ENCODE peak calls at places on chromosomes 13 and 19, in four cellular contexts. One of them, this sample, is unnamed.

GRCh38 chr19:17867087-17867486 is 4.7 kb upstream of the SLC5A5 start:
- DNase-seq in cardiac fibroblast: no peak
- DNase-seq in colonic mucosa: no peak
- DNase-seq in A549: no peak
- DNase-seq in this sample: no peak

GRCh38 chr13:37194428-37194861 is 89.0 kb upstream of the CSNK1A1L start:
- DNase-seq in cardiac fibroblast: peak
- DNase-seq in colonic mucosa: no peak
- DNase-seq in A549: no peak
- DNase-seq in this sample: no peak

GRCh38 chr19:1789282-1790020 is 22.6 kb downstream of the ATP8B3 start:
- DNase-seq in cardiac fibroblast: no peak
- DNase-seq in colonic mucosa: no peak
- DNase-seq in A549: peak
- DNase-seq in this sample: no peak

GRCh38 chr13:81184556-81185265 is 843.8 kb upstream of the SPRY2 start:
- DNase-seq in cardiac fibroblast: no peak
- DNase-seq in colonic mucosa: no peak
- DNase-seq in A549: no peak
- DNase-seq in this sample: no peak

GRCh38 chr13:40388617-40389016 is 277.8 kb downstream of the FOXO1 start:
- DNase-seq in cardiac fibroblast: peak
- DNase-seq in colonic mucosa: peak
- DNase-seq in A549: no peak
- DNase-seq in this sample: no peak

GRCh38 chr19:50003810-50004419 is 21.3 kb downstream of the VRK3 start:
- DNase-seq in cardiac fibroblast: peak
- DNase-seq in colonic mucosa: no peak
- DNase-seq in A549: peak
- DNase-seq in this sample: no peak

GRCh38 chr13:71524245-71525002 is 342.6 kb downstream of the DACH1 start:
- DNase-seq in cardiac fibroblast: peak
- DNase-seq in colonic mucosa: no peak
- DNase-seq in A549: no peak
- DNase-seq in this sample: no peak

GRCh38 chr13:75181906-75182305 is 300.1 kb downstream of the TBC1D4 start:
- DNase-seq in cardiac fibroblast: peak
- DNase-seq in colonic mucosa: no peak
- DNase-seq in A549: peak
- DNase-seq in this sample: no peak

GRCh38 chr13:40777166-40777956 is 6.4 kb upstream of the MRPS31 start:
- DNase-seq in cardiac fibroblast: peak
- DNase-seq in colonic mucosa: peak
- DNase-seq in A549: peak
- DNase-seq in this sample: peak

GRCh38 chr19:29543381-29543780 is 17.6 kb downstream of the VSTM2B start:
- DNase-seq in cardiac fibroblast: no peak
- DNase-seq in colonic mucosa: no peak
- DNase-seq in A549: no peak
- DNase-seq in this sample: no peak

GRCh38 chr19:45790942-45791341 is 1.7 kb downstream of the DMWD start:
- DNase-seq in cardiac fibroblast: no peak
- DNase-seq in colonic mucosa: no peak
- DNase-seq in A549: no peak
- DNase-seq in this sample: no peak

GRCh38 chr19:47231215-47232054 is 436 bp upstream of the BBC3 start:
- DNase-seq in cardiac fibroblast: peak
- DNase-seq in colonic mucosa: peak
- DNase-seq in A549: peak
- DNase-seq in this sample: peak

GRCh38 chr19:46195104-46195503 is 34.4 kb upstream of the IGFL1 start:
- DNase-seq in cardiac fibroblast: no peak
- DNase-seq in colonic mucosa: no peak
- DNase-seq in A549: no peak
- DNase-seq in this sample: no peak

GRCh38 chr19:30449673-30450072 is 77.5 kb downstream of the ZNF536 start:
- DNase-seq in cardiac fibroblast: no peak
- DNase-seq in colonic mucosa: no peak
- DNase-seq in A549: no peak
- DNase-seq in this sample: no peak

GRCh38 chr19:47402504-47402903 is 16.8 kb downstream of the MEIS3 start:
- DNase-seq in cardiac fibroblast: no peak
- DNase-seq in colonic mucosa: no peak
- DNase-seq in A549: no peak
- DNase-seq in this sample: no peak

GRCh38 chr13:99828114-99828513 is 143.5 kb downstream of the ZIC5 start:
- DNase-seq in cardiac fibroblast: no peak
- DNase-seq in colonic mucosa: no peak
- DNase-seq in A549: no peak
- DNase-seq in this sample: no peak

GRCh38 chr13:110831437-110832204 is 83.2 kb downstream of the ANKRD10 start:
- DNase-seq in cardiac fibroblast: no peak
- DNase-seq in colonic mucosa: no peak
- DNase-seq in A549: no peak
- DNase-seq in this sample: no peak

GRCh38 chr13:30479154-30479553 is 13.4 kb upstream of the HMGB1 start:
- DNase-seq in cardiac fibroblast: no peak
- DNase-seq in colonic mucosa: no peak
- DNase-seq in A549: no peak
- DNase-seq in this sample: no peak

GRCh38 chr19:18464646-18465045 is 26.7 kb upstream of the ISYNA1 start:
- DNase-seq in cardiac fibroblast: peak
- DNase-seq in colonic mucosa: peak
- DNase-seq in A549: peak
- DNase-seq in this sample: no peak

GRCh38 chr19:50827476-50827875 is 3.9 kb upstream of the KLK1 start:
- DNase-seq in cardiac fibroblast: no peak
- DNase-seq in colonic mucosa: no peak
- DNase-seq in A549: no peak
- DNase-seq in this sample: no peak

GRCh38 chr19:45200614-45201013 is 22.0 kb downstream of the BLOC1S3 start:
- DNase-seq in cardiac fibroblast: peak
- DNase-seq in colonic mucosa: no peak
- DNase-seq in A549: peak
- DNase-seq in this sample: peak

GRCh38 chr13:26051231-26052135 is at the start of gene SHISA2:
- DNase-seq in cardiac fibroblast: peak
- DNase-seq in colonic mucosa: peak
- DNase-seq in A549: peak
- DNase-seq in this sample: peak

GRCh38 chr13:114140909-114141255 is 8.5 kb upstream of the RASA3 start:
- DNase-seq in cardiac fibroblast: no peak
- DNase-seq in colonic mucosa: no peak
- DNase-seq in A549: no peak
- DNase-seq in this sample: no peak

DNA sequence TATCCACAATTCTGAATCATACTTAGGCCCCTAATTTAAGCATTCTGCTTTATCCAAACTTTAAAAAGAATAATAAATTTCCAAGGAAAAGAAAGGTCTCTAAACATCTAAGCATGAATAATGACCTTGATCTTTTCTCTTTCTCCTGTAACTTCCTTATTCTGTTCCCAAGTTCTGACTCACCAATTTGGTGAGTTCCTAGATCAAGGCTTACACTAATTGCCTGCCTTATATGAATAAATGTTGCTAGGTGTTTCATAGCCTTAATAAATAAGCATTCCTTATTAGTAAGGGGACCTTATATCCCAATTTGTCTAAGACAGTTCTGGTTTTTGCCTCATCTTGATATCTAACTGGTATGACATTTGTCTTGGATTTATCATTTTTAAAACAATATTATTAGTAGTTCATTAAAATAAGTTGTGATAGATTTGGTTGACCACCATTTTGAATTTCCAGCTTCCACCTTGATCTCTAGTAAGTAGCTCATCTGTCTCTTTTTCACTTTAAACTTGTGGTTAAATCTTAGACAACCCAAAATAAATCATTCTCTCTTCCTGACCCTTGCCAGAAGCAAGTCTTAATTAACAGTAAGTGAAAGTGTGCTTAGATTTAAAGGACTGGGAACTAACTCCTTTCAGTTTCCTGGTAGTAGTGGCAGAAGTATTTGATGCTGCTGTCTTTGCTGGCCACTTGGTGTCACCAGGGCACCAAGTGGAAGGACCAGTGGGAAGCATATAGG is 121.2 kb upstream of the MLNR start:
- DNase-seq in cardiac fibroblast: peak
- DNase-seq in colonic mucosa: no peak
- DNase-seq in A549: peak
- DNase-seq in this sample: no peak
- TF ChIP-seq CTCF in cardiac fibroblast: peak
- TF ChIP-seq CTCF in colonic mucosa: peak
- TF ChIP-seq CTCF in A549: peak
- TF ChIP-seq CTCF in this sample: no peak

DNA sequence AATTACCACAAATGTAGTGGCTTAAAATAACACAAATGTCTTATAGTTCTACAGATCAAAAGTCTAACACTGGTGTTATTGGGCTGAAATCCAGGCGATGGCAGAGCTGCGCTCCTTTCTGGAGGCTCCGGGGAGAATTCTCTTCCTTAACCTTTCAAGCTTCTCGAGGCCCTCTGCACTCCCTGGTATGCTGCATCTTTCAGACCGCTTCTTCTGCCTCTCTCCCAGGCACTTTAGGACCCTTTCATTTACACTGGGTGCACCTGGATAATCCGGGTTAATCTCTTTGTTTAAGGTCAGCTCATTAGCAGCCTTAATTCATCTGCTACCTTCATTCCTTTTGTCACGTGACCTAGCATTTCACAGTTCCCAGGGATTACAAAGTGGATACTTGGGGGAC is 211.3 kb upstream of the RFC3 start:
- DNase-seq in cardiac fibroblast: peak
- DNase-seq in colonic mucosa: no peak
- DNase-seq in A549: peak
- DNase-seq in this sample: no peak
- TF ChIP-seq CTCF in cardiac fibroblast: no peak
- TF ChIP-seq CTCF in colonic mucosa: no peak
- TF ChIP-seq CTCF in A549: peak
- TF ChIP-seq CTCF in this sample: no peak

GRCh38 chr19:11451942-11452813 is 16.7 kb downstream of the PRKCSH start:
- DNase-seq in cardiac fibroblast: no peak
- DNase-seq in colonic mucosa: no peak
- DNase-seq in A549: no peak
- DNase-seq in this sample: no peak
- TF ChIP-seq CTCF in cardiac fibroblast: no peak
- TF ChIP-seq CTCF in colonic mucosa: no peak
- TF ChIP-seq CTCF in A549: no peak
- TF ChIP-seq CTCF in this sample: no peak

GRCh38 chr13:74162782-74163181 is 28.6 kb upstream of the KLF12 start:
- DNase-seq in cardiac fibroblast: no peak
- DNase-seq in colonic mucosa: no peak
- DNase-seq in A549: no peak
- DNase-seq in this sample: no peak
- TF ChIP-seq CTCF in cardiac fibroblast: no peak
- TF ChIP-seq CTCF in colonic mucosa: no peak
- TF ChIP-seq CTCF in A549: no peak
- TF ChIP-seq CTCF in this sample: no peak

GRCh38 chr19:42116308-42117075 is 15.8 kb downstream of the POU2F2 start:
- DNase-seq in cardiac fibroblast: no peak
- DNase-seq in colonic mucosa: no peak
- DNase-seq in A549: no peak
- DNase-seq in this sample: no peak
- TF ChIP-seq CTCF in cardiac fibroblast: peak
- TF ChIP-seq CTCF in colonic mucosa: no peak
- TF ChIP-seq CTCF in A549: no peak
- TF ChIP-seq CTCF in this sample: no peak

DNA sequence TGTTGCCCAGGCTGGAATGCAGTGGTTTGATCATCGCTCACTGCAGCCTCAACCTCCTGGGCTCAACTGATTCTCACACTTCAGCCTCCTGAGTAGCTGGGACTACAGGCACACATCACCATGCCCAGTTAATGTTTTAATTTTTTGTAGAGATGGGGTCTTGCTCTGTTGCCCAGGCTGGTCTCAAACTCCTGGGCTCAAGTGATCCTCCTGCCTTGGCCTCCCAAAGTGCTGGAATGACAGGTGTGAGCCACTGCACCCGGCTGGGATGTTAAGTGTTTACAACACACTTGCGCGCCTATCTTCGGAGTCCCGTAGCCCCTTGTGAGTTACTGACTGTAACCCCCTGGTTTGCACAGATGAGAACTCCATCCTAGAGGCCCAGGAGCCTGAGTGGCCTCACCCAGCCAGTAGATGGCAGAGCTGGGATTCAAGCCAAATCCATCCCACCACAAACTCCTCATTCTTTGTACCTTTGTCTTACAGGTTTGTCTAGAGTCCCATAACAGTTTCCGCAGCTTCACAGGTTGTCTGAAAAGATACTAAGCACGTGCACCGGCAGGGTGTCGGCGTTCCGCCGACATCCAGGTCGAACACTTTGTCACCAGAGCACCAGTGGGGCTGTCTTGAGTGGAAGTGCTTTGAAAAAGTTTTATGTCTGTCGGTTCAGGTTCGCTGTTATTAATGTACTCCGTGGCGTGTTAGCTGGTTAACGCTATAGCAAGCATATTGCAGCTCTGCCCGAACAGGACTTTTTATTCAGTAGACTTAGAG is 14.7 kb downstream of the MAG start:
- DNase-seq in cardiac fibroblast: no peak
- DNase-seq in colonic mucosa: no peak
- DNase-seq in A549: no peak
- DNase-seq in this sample: peak
- TF ChIP-seq CTCF in cardiac fibroblast: no peak
- TF ChIP-seq CTCF in colonic mucosa: no peak
- TF ChIP-seq CTCF in A549: peak
- TF ChIP-seq CTCF in this sample: no peak

DNA sequence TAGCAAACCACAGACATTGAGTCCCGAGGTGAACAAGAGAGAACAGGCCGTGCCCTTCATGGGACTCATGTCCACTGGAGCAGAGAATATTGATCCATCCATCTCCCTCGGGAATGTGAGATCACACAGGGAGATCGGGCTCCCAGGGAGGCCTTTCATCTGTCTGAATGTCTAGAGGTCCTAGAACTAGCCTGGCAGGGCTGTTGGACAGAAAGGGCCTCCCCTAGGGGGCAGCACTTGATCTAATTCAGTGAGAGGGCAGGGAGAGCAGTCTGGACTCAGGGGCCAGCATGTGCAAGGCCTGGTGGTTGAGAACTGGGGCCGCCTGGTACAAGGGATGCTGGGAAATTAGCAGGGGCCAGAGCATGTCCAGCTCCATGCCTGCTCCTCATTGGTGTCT is 4.3 kb downstream of the RUVBL2 start:
- DNase-seq in cardiac fibroblast: peak
- DNase-seq in colonic mucosa: peak
- DNase-seq in A549: peak
- DNase-seq in this sample: peak
- TF ChIP-seq CTCF in cardiac fibroblast: peak
- TF ChIP-seq CTCF in colonic mucosa: peak
- TF ChIP-seq CTCF in A549: peak
- TF ChIP-seq CTCF in this sample: peak

GRCh38 chr13:52711277-52711676 is 28.3 kb downstream of the CNMD start:
- DNase-seq in cardiac fibroblast: no peak
- DNase-seq in colonic mucosa: no peak
- DNase-seq in A549: no peak
- DNase-seq in this sample: peak

GRCh38 chr13:52706074-52706473 is 33.5 kb downstream of the CNMD start:
- DNase-seq in cardiac fibroblast: no peak
- DNase-seq in colonic mucosa: no peak
- DNase-seq in A549: no peak
- DNase-seq in this sample: no peak

GRCh38 chr13:52703482-52703881 is 36.1 kb downstream of the CNMD start:
- DNase-seq in cardiac fibroblast: no peak
- DNase-seq in colonic mucosa: no peak
- DNase-seq in A549: no peak
- DNase-seq in this sample: no peak

GRCh38 chr13:52701728-52702480 is 37.7 kb downstream of the CNMD start:
- DNase-seq in cardiac fibroblast: no peak
- DNase-seq in colonic mucosa: no peak
- DNase-seq in A549: no peak
- DNase-seq in this sample: no peak

GRCh38 chr13:52707375-52707774 is 32.2 kb downstream of the CNMD start:
- DNase-seq in cardiac fibroblast: no peak
- DNase-seq in colonic mucosa: no peak
- DNase-seq in A549: no peak
- DNase-seq in this sample: no peak
- TF ChIP-seq CTCF in cardiac fibroblast: no peak
- TF ChIP-seq CTCF in colonic mucosa: no peak
- TF ChIP-seq CTCF in A549: no peak
- TF ChIP-seq CTCF in this sample: no peak

This sample was measured in endothelial cell.